ENCODE peak calls at places on chromosomes 5 and 9, in ten cellular contexts. One of them, this sample, is unnamed.

GRCh38 chr9:21549251-21549765 is 67.2 kb upstream of the IFNE start:
- DNase-seq in ELR: peak; percentile 86
- DNase-seq in stimulated activated naive CD8-positive, alpha-beta T cell treated with anti-CD3 and anti-CD28 coated beads, Interleukin-15, amount 100 ng/mL, for 72 hours: no peak
- DNase-seq in breast epithelium: peak; percentile 19
- DNase-seq in endodermal cell: no peak
- DNase-seq in cardiac muscle cell: no peak
- DNase-seq in mucosa of gallbladder: peak; percentile 53
- DNase-seq in natural killer cell: no peak
- DNase-seq in foreskin fibroblast: peak; percentile 91
- DNase-seq in SJSA1: no peak
- DNase-seq in this sample: no peak

GRCh38 chr9:117696141-117696540 is 8.1 kb upstream of the TLR4 start:
- DNase-seq in ELR: no peak
- DNase-seq in stimulated activated naive CD8-positive, alpha-beta T cell treated with anti-CD3 and anti-CD28 coated beads, Interleukin-15, amount 100 ng/mL, for 72 hours: no peak
- DNase-seq in breast epithelium: no peak
- DNase-seq in endodermal cell: no peak
- DNase-seq in cardiac muscle cell: no peak
- DNase-seq in mucosa of gallbladder: no peak
- DNase-seq in natural killer cell: no peak
- DNase-seq in foreskin fibroblast: peak; percentile 70
- DNase-seq in SJSA1: no peak
- DNase-seq in this sample: no peak

GRCh38 chr5:102048940-102049339 is 247.1 kb downstream of the SLCO4C1 start:
- DNase-seq in ELR: peak; percentile 10
- DNase-seq in stimulated activated naive CD8-positive, alpha-beta T cell treated with anti-CD3 and anti-CD28 coated beads, Interleukin-15, amount 100 ng/mL, for 72 hours: no peak
- DNase-seq in breast epithelium: no peak
- DNase-seq in endodermal cell: no peak
- DNase-seq in cardiac muscle cell: no peak
- DNase-seq in mucosa of gallbladder: no peak
- DNase-seq in natural killer cell: no peak
- DNase-seq in foreskin fibroblast: peak; percentile 2
- DNase-seq in SJSA1: no peak
- DNase-seq in this sample: no peak

GRCh38 chr9:105438136-105438839 is 9.5 kb upstream of the FSD1L start:
- DNase-seq in ELR: peak; percentile 43
- DNase-seq in stimulated activated naive CD8-positive, alpha-beta T cell treated with anti-CD3 and anti-CD28 coated beads, Interleukin-15, amount 100 ng/mL, for 72 hours: no peak
- DNase-seq in breast epithelium: no peak
- DNase-seq in endodermal cell: no peak
- DNase-seq in cardiac muscle cell: no peak
- DNase-seq in mucosa of gallbladder: peak; percentile 47
- DNase-seq in natural killer cell: no peak
- DNase-seq in foreskin fibroblast: peak; percentile 83
- DNase-seq in SJSA1: no peak
- DNase-seq in this sample: no peak

GRCh38 chr5:72566746-72567145 is 59.5 kb upstream of the ZNF366 start:
- DNase-seq in ELR: no peak
- DNase-seq in stimulated activated naive CD8-positive, alpha-beta T cell treated with anti-CD3 and anti-CD28 coated beads, Interleukin-15, amount 100 ng/mL, for 72 hours: no peak
- DNase-seq in breast epithelium: no peak
- DNase-seq in endodermal cell: no peak
- DNase-seq in cardiac muscle cell: no peak
- DNase-seq in mucosa of gallbladder: no peak
- DNase-seq in natural killer cell: no peak
- DNase-seq in foreskin fibroblast: no peak
- DNase-seq in SJSA1: no peak
- DNase-seq in this sample: no peak

GRCh38 chr5:151234476-151235238 is 10.8 kb upstream of the CCDC69 start:
- DNase-seq in ELR: peak; percentile 28
- DNase-seq in stimulated activated naive CD8-positive, alpha-beta T cell treated with anti-CD3 and anti-CD28 coated beads, Interleukin-15, amount 100 ng/mL, for 72 hours: no peak
- DNase-seq in breast epithelium: peak; percentile 50
- DNase-seq in endodermal cell: no peak
- DNase-seq in cardiac muscle cell: no peak
- DNase-seq in mucosa of gallbladder: peak; percentile 45
- DNase-seq in natural killer cell: peak; percentile 21
- DNase-seq in foreskin fibroblast: peak; percentile 56
- DNase-seq in SJSA1: no peak
- DNase-seq in this sample: no peak

GRCh38 chr5:140258016-140258415 is 44.9 kb downstream of the PFDN1 start:
- DNase-seq in ELR: peak; percentile 34
- DNase-seq in stimulated activated naive CD8-positive, alpha-beta T cell treated with anti-CD3 and anti-CD28 coated beads, Interleukin-15, amount 100 ng/mL, for 72 hours: no peak
- DNase-seq in breast epithelium: no peak
- DNase-seq in endodermal cell: no peak
- DNase-seq in cardiac muscle cell: no peak
- DNase-seq in mucosa of gallbladder: no peak
- DNase-seq in natural killer cell: no peak
- DNase-seq in foreskin fibroblast: peak; percentile 79
- DNase-seq in SJSA1: peak; percentile 80
- DNase-seq in this sample: no peak

GRCh38 chr5:149024978-149025377 is 37.9 kb downstream of the SH3TC2 start:
- DNase-seq in ELR: no peak
- DNase-seq in stimulated activated naive CD8-positive, alpha-beta T cell treated with anti-CD3 and anti-CD28 coated beads, Interleukin-15, amount 100 ng/mL, for 72 hours: no peak
- DNase-seq in breast epithelium: no peak
- DNase-seq in endodermal cell: no peak
- DNase-seq in cardiac muscle cell: no peak
- DNase-seq in mucosa of gallbladder: no peak
- DNase-seq in natural killer cell: no peak
- DNase-seq in foreskin fibroblast: peak; percentile 36
- DNase-seq in SJSA1: no peak
- DNase-seq in this sample: no peak

GRCh38 chr5:31720811-31721345 is 81.9 kb downstream of the PDZD2 start:
- DNase-seq in ELR: no peak
- DNase-seq in stimulated activated naive CD8-positive, alpha-beta T cell treated with anti-CD3 and anti-CD28 coated beads, Interleukin-15, amount 100 ng/mL, for 72 hours: no peak
- DNase-seq in breast epithelium: no peak
- DNase-seq in endodermal cell: no peak
- DNase-seq in cardiac muscle cell: no peak
- DNase-seq in mucosa of gallbladder: no peak
- DNase-seq in natural killer cell: no peak
- DNase-seq in foreskin fibroblast: no peak
- DNase-seq in SJSA1: no peak
- DNase-seq in this sample: no peak